ENCODE peak calls at places on chromosomes 13 and 19, in seven cellular contexts. T is breast epithelium, P is astrocyte of the spinal cord, E is adrenal gland, L is GM12865, Z is lung, I is tibial nerve. W is an unnamed sample.

GRCh38 chr19:2003901-2004300 is 11.6 kb downstream of the BTBD2 start:
- DNase-seq in P (no peak), I (no peak), E (no peak), L (no peak), T (no peak), Z (no peak), W (no peak)

GRCh38 chr13:101416181-101417042 is at the start of gene NALCN:
- DNase-seq in E (peak), L (no peak), I (no peak), P (peak), Z (no peak), T (no peak), W (no peak)

GRCh38 chr19:44747739-44748425 is 626 bp upstream of the BCL3 start:
- DNase-seq in P (peak), T (no peak), E (peak), Z (peak), L (no peak), I (no peak), W (no peak)

GRCh38 chr13:44237276-44237767 is 136.3 kb upstream of the SERP2 start:
- DNase-seq in L (peak), Z (peak), P (peak), E (peak), I (peak), T (no peak), W (no peak)

GRCh38 chr19:45711851-45712698 is 18.6 kb downstream of the FBXO46 start:
- DNase-seq in P (no peak), Z (no peak), L (no peak), I (no peak), E (peak), T (no peak), W (no peak)

GRCh38 chr13:33236021-33236420 is 49.5 kb downstream of the STARD13 start:
- DNase-seq in T (no peak), I (no peak), Z (no peak), P (peak), L (no peak), E (no peak), W (no peak)

GRCh38 chr13:46553521-46553885 is 533 bp downstream of the LRCH1 start:
- DNase-seq in E (peak), T (peak), P (no peak), Z (no peak), L (peak), I (no peak), W (no peak)

GRCh38 chr19:56106397-56106849 is 14.7 kb downstream of the ZNF787 start:
- DNase-seq in P (no peak), L (no peak), Z (no peak), E (no peak), T (no peak), I (no peak), W (no peak)

GRCh38 chr19:1000591-1001537 is 645 bp downstream of the GRIN3B start:
- DNase-seq in I (no peak), L (no peak), T (no peak), Z (no peak), E (no peak), P (no peak), W (no peak)

GRCh38 chr13:85665286-85665685 is 133.9 kb downstream of the SLITRK6 start:
- DNase-seq in T (no peak), E (no peak), L (no peak), I (no peak), Z (no peak), P (peak), W (peak)

GRCh38 chr19:40461669-40462221 is 3.8 kb downstream of the BLVRB start:
- DNase-seq in L (peak), E (peak), Z (no peak), P (no peak), T (peak), I (no peak), W (no peak)

GRCh38 chr19:47379398-47379938 is 30.4 kb downstream of the DHX34 start:
- DNase-seq in T (no peak), P (no peak), Z (no peak), E (no peak), I (no peak), L (no peak), W (no peak)

GRCh38 chr19:12867120-12868099 is 13.8 kb downstream of the DNASE2 start:
- DNase-seq in Z (no peak), T (no peak), P (peak), L (peak), E (peak), I (no peak), W (peak)

GRCh38 chr19:2317756-2318155 is 9.8 kb upstream of the LINGO3 start:
- DNase-seq in L (no peak), Z (no peak), E (no peak), I (no peak), T (no peak), P (no peak), W (no peak)

GRCh38 chr19:34124828-34125227 is 47.5 kb upstream of the LSM14A start:
- DNase-seq in I (no peak), P (no peak), E (no peak), Z (no peak), T (no peak), L (no peak), W (no peak)

GRCh38 chr13:109357751-109358150 is 428.6 kb downstream of the IRS2 start:
- DNase-seq in Z (no peak), L (no peak), P (peak), I (no peak), T (no peak), E (no peak), W (no peak)

GRCh38 chr13:75437582-75438318 is 44.2 kb downstream of the TBC1D4 start:
- DNase-seq in P (peak), T (no peak), L (no peak), Z (no peak), I (no peak), E (no peak), W (no peak)

GRCh38 chr19:39083983-39084731 is at the start of gene ACP7:
- DNase-seq in E (no peak), T (no peak), L (no peak), I (no peak), P (no peak), Z (no peak), W (no peak)

GRCh38 chr13:24627864-24628418 is 52.3 kb upstream of the ATP12A start:
- DNase-seq in E (no peak), Z (no peak), P (no peak), T (no peak), I (no peak), L (no peak), W (no peak)

GRCh38 chr19:33883869-33884519 is 87.3 kb downstream of the KCTD15 start:
- DNase-seq in P (peak), Z (no peak), E (peak), T (peak), I (no peak), L (peak), W (no peak)

GRCh38 chr19:17281391-17282304 is at the start of gene ANKLE1:
- DNase-seq in E (no peak), Z (no peak), P (no peak), I (no peak), L (peak), T (no peak), W (no peak)

GRCh38 chr13:90365130-90365529 is 982.4 kb upstream of the MIR17HG start:
- DNase-seq in I (no peak), E (no peak), P (peak), Z (no peak), L (no peak), T (no peak), W (no peak)

GRCh38 chr13:112346173-112346898 is 29.8 kb upstream of the SPACA7 start:
- DNase-seq in Z (no peak), T (no peak), E (no peak), L (no peak), I (no peak), P (no peak), W (no peak)

GRCh38 chr13:46211116-46211515 is 612 bp upstream of the LRRC63 start:
- DNase-seq in E (peak), T (no peak), P (peak), I (no peak), Z (no peak), L (peak), W (no peak)

GRCh38 chr19:48400018-48400742 is 6.7 kb downstream of the GRIN2D start:
- DNase-seq in I (peak), E (peak), P (peak), T (no peak), Z (no peak), L (no peak), W (no peak)

GRCh38 chr19:27674701-27675100 is 1538.2 kb downstream of the UQCRFS1 start:
- DNase-seq in P (no peak), L (no peak), Z (peak), I (no peak), E (no peak), T (no peak), W (no peak)

GRCh38 chr19:1862424-1863307 is 713 bp downstream of the KLF16 start:
- DNase-seq in L (peak), P (no peak), T (no peak), Z (no peak), E (no peak), I (no peak), W (no peak)

GRCh38 chr19:54530866-54531265 is 28.2 kb downstream of the LAIR2 start:
- DNase-seq in E (no peak), Z (no peak), T (no peak), P (no peak), I (no peak), L (no peak), W (no peak)

GRCh38 chr19:54535601-54536000 is 33.0 kb downstream of the LAIR2 start:
- DNase-seq in P (no peak), I (no peak), L (no peak), E (no peak), T (no peak), Z (no peak), W (no peak)

GRCh38 chr19:54532528-54532927 is 29.9 kb downstream of the LAIR2 start:
- DNase-seq in L (peak), P (no peak), E (no peak), I (no peak), Z (no peak), T (no peak), W (no peak)

GRCh38 chr19:54534156-54534555 is 31.5 kb downstream of the LAIR2 start:
- DNase-seq in L (no peak), P (no peak), T (no peak), I (no peak), Z (no peak), E (no peak), W (no peak)

DNA sequence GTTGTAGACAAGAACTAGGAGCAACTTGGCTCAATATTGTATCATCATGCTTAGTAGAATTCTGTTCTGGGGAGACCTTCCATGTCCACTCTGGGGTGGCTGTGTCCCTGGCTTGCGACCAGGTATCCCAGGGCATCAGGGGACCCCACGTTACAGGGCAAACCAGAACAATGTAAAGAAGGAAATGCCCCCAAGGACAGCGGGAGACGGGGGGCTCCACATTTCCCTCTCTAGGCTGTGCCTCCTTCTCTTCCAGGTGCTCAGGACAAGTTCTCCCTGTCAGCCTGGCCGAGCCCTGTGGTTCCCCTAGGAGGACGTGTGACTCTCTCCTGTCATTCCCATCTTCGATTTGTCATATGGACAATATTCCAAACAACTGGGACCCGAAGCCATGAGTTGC is 30.8 kb downstream of the LAIR2 start:
- DNase-seq in I (no peak), L (no peak), Z (no peak), E (no peak), T (no peak), P (no peak), W (no peak)
- H3K4me3 ChIP-seq in I (no peak), L (no peak), Z (no peak), E (no peak), T (no peak), P (no peak), W (no peak)

GRCh38 chr13:98351636-98352035 is 174.6 kb upstream of the RNF113B start:
- DNase-seq in L (no peak), P (no peak), Z (no peak), T (no peak), E (no peak), I (no peak), W (no peak)
- TF ChIP-seq CTCF in L (no peak), P (no peak), Z (no peak), T (no peak), E (no peak), I (no peak), W (no peak)

DNA sequence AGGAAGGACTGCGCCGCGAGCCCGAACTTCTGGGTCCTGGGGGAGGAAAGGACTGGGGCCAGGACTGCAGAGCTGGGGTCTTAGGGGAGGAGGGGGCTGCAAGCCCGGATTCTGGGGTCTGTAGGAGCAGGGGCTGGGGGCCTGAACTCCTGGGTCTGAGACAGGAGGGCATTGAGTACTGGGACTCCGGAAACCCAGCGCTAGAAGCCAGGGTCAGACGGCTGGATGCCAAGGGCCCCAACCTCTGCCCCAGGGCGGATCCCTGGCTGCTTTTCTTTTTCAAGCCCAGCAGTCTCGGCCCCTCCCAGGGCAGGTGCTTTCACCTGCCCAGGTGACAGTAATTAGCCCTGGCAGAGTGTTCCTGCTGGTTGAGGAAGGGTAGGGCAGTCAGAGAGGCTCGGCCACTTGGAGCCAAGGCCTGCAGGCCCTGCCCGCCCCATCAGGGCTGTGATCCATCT is 2.3 kb downstream of the MYH14 start:
- DNase-seq in P (no peak), E (no peak), Z (peak), T (peak), L (no peak), I (no peak), W (no peak)
- H3K4me3 ChIP-seq in P (no peak), E (no peak), Z (peak), T (no peak), L (no peak), I (peak), W (no peak)

GRCh38 chr19:11205939-11206570 is 8.7 kb upstream of the KANK2 start:
- DNase-seq in E (no peak), L (peak), I (no peak), P (no peak), T (no peak), Z (no peak), W (no peak)

GRCh38 chr19:11204943-11205349 is 7.6 kb upstream of the KANK2 start:
- DNase-seq in Z (no peak), I (no peak), P (no peak), L (no peak), E (peak), T (no peak), W (no peak)

GRCh38 chr19:11202488-11203193 is 5.3 kb upstream of the KANK2 start:
- DNase-seq in I (no peak), L (no peak), E (no peak), Z (no peak), P (no peak), T (no peak), W (no peak)

GRCh38 chr19:11203194-11204075 is 6.1 kb upstream of the KANK2 start:
- DNase-seq in Z (peak), I (peak), T (no peak), P (peak), E (peak), L (peak), W (peak)

DNA sequence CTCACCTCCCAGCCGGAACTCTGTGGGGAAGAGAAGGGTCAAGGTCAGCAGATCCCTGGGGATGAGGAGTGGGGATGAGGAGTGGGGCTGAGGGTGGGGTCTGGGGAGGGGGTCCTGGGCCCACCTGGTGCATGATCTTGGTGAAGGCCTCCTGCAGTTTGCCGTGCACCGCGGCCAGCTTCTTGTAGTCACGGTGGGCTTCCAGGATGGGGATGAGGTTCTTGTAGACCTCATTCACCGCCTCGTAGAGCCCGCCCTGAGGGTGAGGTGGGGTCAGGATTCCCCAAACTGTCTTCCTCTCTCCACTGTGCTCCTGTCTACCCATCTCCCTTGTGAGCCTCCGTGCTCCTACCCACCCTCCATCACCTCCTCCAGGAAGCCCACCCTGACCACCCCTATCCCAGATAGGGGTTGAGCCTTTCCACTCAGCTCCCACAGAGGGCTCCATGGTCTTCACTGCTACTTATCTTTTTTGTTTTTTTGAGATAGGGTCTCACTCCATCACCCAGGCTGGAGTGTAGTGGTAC is 6.8 kb upstream of the KANK2 start:
- DNase-seq in I (no peak), E (no peak), L (no peak), Z (no peak), P (no peak), T (no peak), W (no peak)
- TF ChIP-seq CTCF in I (no peak), E (peak), L (no peak), Z (no peak), P (no peak), T (peak), W (no peak)

W was measured in retinal pigment epithelial cell.